ENCODE peak calls at places on chromosomes 2 and 18, in five cellular contexts. E is esophagus muscularis mucosa, Q is upper lobe of left lung, Z is breast epithelium, M is SK-N-SH. S is an unnamed sample.

GRCh38 chr2:24559714-24560113 is 68.7 kb downstream of the NCOA1 start:
- DNase-seq in Q (no peak), M (no peak), Z (no peak), E (no peak), S (no peak)

GRCh38 chr2:6482256-6482655 is 383.5 kb downstream of the CMPK2 start:
- DNase-seq in Q (no peak), M (no peak), E (no peak), Z (no peak), S (no peak)

GRCh38 chr18:54357660-54358494 is at the start of the genes C18orf54 and STARD6:
- DNase-seq in Z (peak), M (peak), Q (peak), E (peak), S (peak)

GRCh38 chr2:241432824-241433448 is 75.4 kb downstream of the STK25 start:
- DNase-seq in Z (no peak), M (no peak), Q (no peak), E (no peak), S (no peak)

GRCh38 chr2:200411831-200412230 is 98.0 kb downstream of the KCTD18 start:
- DNase-seq in Z (no peak), E (no peak), Q (no peak), M (no peak), S (no peak)

GRCh38 chr2:141828761-141829160 is 302.1 kb downstream of the LRP1B start:
- DNase-seq in M (no peak), E (no peak), Z (no peak), Q (no peak), S (no peak)

GRCh38 chr18:54257015-54257414 is 12.3 kb upstream of the POLI start:
- DNase-seq in Z (no peak), Q (no peak), M (no peak), E (no peak), S (no peak)

GRCh38 chr18:13288509-13289138 is 70.1 kb downstream of the LDLRAD4 start:
- DNase-seq in E (no peak), Q (no peak), M (no peak), Z (no peak), S (no peak)

GRCh38 chr18:46696702-46697101 is 39.7 kb upstream of the LOXHD1 start:
- DNase-seq in M (no peak), Q (no peak), E (no peak), Z (no peak), S (no peak)

GRCh38 chr2:207503234-207503633 is 26.5 kb upstream of the CREB1 start:
- DNase-seq in Z (no peak), E (peak), Q (no peak), M (no peak), S (no peak)

GRCh38 chr2:205682239-205683021 is at the start of gene NRP2:
- DNase-seq in M (peak), Q (peak), E (peak), Z (peak), S (peak)

GRCh38 chr2:131493199-131494018 is 1.2 kb upstream of the MZT2A start:
- DNase-seq in Q (no peak), E (no peak), Z (no peak), M (no peak), S (peak)

GRCh38 chr18:8800041-8800441 is 94.7 kb downstream of the MTCL1 start:
- DNase-seq in Z (no peak), E (no peak), M (no peak), Q (peak), S (no peak)

GRCh38 chr18:13378150-13378549 is 159.6 kb downstream of the LDLRAD4 start:
- DNase-seq in Q (no peak), Z (no peak), M (no peak), E (no peak), S (no peak)

GRCh38 chr2:6835467-6835866 is 30.2 kb downstream of the CMPK2 start:
- DNase-seq in Z (no peak), E (no peak), Q (no peak), M (no peak), S (no peak)

GRCh38 chr2:226447896-226448295 is 351.7 kb downstream of the IRS1 start:
- DNase-seq in M (no peak), E (peak), Z (no peak), Q (no peak), S (no peak)

GRCh38 chr2:102463160-102463559 is 9.9 kb upstream of the SLC9A4 start:
- DNase-seq in M (no peak), E (no peak), Z (no peak), Q (no peak), S (no peak)

GRCh38 chr2:41870948-41871522 is 176.8 kb upstream of the PKDCC start:
- DNase-seq in M (peak), Q (no peak), Z (no peak), E (no peak), S (no peak)

GRCh38 chr2:234991290-234991689 is 39.5 kb downstream of the SH3BP4 start:
- DNase-seq in Z (no peak), E (no peak), M (no peak), Q (no peak), S (no peak)

GRCh38 chr2:190343500-190344274 is at the start of gene INPP1:
- DNase-seq in E (no peak), Q (peak), Z (peak), M (peak), S (peak)

GRCh38 chr2:121911036-121911435 is 155.6 kb downstream of the TSN start:
- DNase-seq in Q (no peak), E (no peak), M (no peak), Z (no peak), S (no peak)

GRCh38 chr2:235968616-235969324 is 199.4 kb downstream of the GBX2 start:
- DNase-seq in M (no peak), Q (no peak), E (no peak), Z (no peak), S (peak)

GRCh38 chr2:173427887-173428683 is 73.4 kb downstream of the CDCA7 start:
- DNase-seq in E (no peak), M (no peak), Q (no peak), Z (peak), S (no peak)

GRCh38 chr2:25052948-25053477 is 11.1 kb downstream of the EFR3B start:
- DNase-seq in Z (no peak), M (no peak), Q (no peak), E (no peak), S (no peak)

GRCh38 chr18:50748243-50749229 is 71.3 kb downstream of the MRO start:
- DNase-seq in E (no peak), Q (no peak), Z (no peak), M (no peak), S (no peak)

GRCh38 chr2:57448816-57449215 is 597.8 kb upstream of the VRK2 start:
- DNase-seq in Z (no peak), E (no peak), M (no peak), Q (no peak), S (no peak)

GRCh38 chr2:219406861-219407230 is 11.3 kb upstream of the DES start:
- DNase-seq in E (no peak), Z (no peak), M (no peak), Q (no peak), S (no peak)

GRCh38 chr2:237524631-237525030 is 37.6 kb downstream of the MLPH start:
- DNase-seq in E (no peak), M (peak), Z (no peak), Q (no peak), S (peak)

GRCh38 chr2:233297076-233297475 is 10.5 kb upstream of the SAG start:
- DNase-seq in Z (no peak), M (no peak), E (no peak), Q (no peak), S (no peak)

GRCh38 chr2:85600235-85600575 is 2.3 kb downstream of the TMEM150A start:
- DNase-seq in Z (no peak), E (no peak), M (no peak), Q (no peak), S (peak)
- TF ChIP-seq POLR2AphosphoS5 in Z (no peak), E (no peak), M (no peak), Q (no peak), S (no peak)

DNA sequence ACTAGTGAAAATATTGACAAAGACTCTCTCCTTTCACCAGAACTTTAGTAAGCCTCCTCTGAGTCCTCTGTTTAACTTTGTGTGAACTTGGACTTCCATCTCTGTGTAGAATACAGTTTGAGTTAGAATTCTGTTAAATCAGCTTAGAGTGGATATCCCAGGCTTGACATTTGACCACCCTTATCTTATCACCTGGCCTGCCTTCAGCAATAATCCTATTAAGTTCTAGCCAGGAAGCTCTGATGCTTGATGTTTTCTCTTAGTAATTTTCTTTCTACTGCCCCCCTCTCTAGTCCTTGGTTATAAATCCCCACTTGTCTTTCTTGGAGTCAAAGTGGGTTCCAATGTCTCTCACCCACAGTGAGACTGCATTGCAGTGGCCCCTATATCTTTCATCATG is 702.7 kb upstream of the GCFC2 start:
- DNase-seq in Q (no peak), Z (no peak), E (no peak), M (no peak), S (no peak)
- H3K27ac ChIP-seq in Q (no peak), Z (no peak), E (no peak), M (no peak), S (no peak)

GRCh38 chr2:151261977-151262291 is 271 bp upstream of the RBM43 start:
- DNase-seq in Z (no peak), E (no peak), Q (no peak), M (no peak), S (no peak)

GRCh38 chr2:151260492-151261239 is 997 bp downstream of the RBM43 start:
- DNase-seq in E (no peak), M (no peak), Z (no peak), Q (no peak), S (no peak)

GRCh38 chr2:151262629-151263028 is 966 bp upstream of the RBM43 start:
- DNase-seq in Z (no peak), M (no peak), Q (no peak), E (no peak), S (peak)

GRCh38 chr2:151264157-151264835 is 2.6 kb upstream of the RBM43 start:
- DNase-seq in Z (no peak), M (no peak), E (no peak), Q (no peak), S (no peak)

DNA sequence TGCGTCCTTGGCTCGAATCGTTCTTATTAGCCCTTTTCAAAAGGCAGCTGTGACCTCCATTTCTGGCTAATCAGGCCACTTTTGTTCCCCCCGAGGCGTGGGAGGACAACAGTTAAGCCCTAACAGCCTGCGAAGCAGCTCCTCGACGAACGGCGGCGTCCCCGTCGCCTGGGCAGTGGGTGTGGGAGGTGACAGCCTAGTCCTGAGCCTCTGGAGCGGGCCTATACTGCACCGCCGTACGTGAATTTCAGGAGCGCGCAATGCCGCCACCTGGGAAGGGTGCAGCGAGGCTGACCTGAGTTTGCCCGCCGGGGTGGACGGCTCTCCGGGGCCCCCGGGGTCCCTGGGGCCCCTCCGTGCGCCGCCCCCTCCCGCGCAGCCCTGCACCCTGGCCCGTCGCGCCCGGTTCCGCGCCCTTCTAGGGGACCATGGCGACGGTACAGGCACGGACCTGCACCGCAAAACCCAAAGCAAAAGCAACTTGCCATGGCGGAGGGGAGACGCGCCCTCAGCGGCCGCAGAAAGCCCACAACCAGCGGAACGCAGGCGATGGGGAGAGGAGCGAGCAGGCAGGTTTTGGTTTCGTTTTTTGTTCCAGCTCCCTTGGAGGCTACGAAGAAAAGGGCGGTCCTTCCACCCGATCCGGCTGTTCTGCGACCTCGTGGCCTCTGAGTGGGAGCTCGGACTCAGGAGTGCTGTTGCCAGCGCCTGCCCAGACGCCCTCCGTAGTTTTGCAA is at the start of gene RBM43:
- DNase-seq in Z (peak), Q (peak), E (peak), M (peak), S (peak)
- TF ChIP-seq POLR2AphosphoS5 in Z (peak), Q (peak), E (peak), M (peak), S (peak)

GRCh38 chr2:174901075-174901474 is 104.1 kb downstream of the CHN1 start:
- DNase-seq in Z (no peak), Q (no peak), M (no peak), E (no peak), S (no peak)
- H3K27ac ChIP-seq in Z (no peak), Q (peak), M (no peak), E (peak), S (no peak)

DNA sequence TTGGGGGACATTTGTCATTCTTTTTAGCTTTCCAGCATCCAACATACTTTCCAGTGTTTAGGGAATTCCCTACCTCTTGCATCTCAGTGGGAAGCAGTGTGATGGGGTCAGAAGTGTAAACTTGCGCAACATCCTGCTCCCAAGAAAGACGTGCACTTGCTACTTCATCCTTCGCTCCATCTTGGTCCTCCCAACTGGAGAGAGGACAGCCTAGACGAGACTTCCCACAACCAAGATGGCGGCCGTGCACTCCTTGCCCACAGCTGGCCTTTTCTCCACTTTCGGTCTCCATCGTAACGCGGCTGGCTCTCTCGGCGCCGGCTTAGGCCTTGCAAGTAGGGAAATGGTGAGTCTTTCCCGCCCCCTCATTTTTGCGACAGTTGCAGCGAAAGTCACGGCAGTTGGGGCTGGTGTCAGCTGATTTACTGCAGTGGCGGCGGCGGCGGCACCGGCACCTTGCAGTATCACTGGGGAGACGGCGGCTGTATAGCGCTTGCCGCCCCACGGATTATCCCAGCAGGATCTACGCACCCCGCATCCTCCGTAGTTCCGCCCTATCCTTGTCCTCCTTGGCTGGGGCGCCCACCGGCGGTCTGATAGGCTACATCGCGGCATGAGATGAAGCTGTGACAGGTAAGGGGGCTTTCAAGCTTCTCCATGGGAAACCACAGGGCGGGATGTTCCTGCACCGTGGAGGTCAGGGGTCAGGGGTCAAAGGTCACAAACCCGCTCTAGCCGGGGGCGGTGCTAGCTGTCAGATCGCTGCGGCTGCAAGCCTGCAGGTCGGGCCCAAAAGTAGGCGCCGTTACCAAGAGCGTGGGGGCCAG is at the start of gene WDR7:
- DNase-seq in Z (peak), M (peak), E (peak), Q (peak), S (peak)
- TF ChIP-seq POLR2AphosphoS5 in Z (peak), M (peak), E (peak), Q (peak), S (peak)

DNA sequence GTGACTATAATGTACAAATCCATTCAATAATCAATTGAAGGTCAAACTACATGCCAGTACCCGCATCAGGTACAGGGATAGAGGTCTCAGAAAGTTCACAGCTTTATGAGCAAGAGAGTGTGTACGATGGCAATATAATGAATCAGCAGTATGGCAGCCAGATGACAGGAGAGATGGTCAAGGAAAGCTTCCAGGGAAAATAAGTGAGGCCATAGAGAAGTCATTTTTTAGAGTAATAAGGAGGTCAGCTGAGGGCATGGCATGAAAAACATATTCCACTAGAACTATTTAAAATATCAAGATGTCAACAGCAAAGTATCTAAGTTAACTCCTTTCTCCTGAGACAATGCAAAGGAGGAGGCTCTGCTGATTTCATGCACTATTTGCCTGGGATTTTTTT is 108.0 kb downstream of the SLC8A1 start:
- DNase-seq in Z (no peak), M (no peak), E (no peak), Q (no peak), S (no peak)
- H3K27ac ChIP-seq in Z (no peak), M (peak), E (peak), Q (no peak), S (no peak)